ENCODE peak calls at places on chromosomes 6 and 20, in eight cellular contexts. H is HL-60, I is Panc1, Q is breast epithelium, X is transverse colon, F is H1, Z is GM12878, Y is sigmoid colon. E is an unnamed sample.

GRCh38 chr6:2558861-2559811 is 191.6 kb downstream of the MYLK4 start:
- DNase-seq in H (no peak), I (no peak), Q (no peak), X (no peak), F (no peak), Z (no peak), Y (no peak), E (no peak)

GRCh38 chr20:9838378-9839295 is at the start of gene PAK5:
- DNase-seq in H (no peak), I (no peak), Q (no peak), X (no peak), F (peak), Z (no peak), Y (no peak), E (no peak)

GRCh38 chr20:3631534-3631933 is 31.7 kb downstream of the GFRA4 start:
- DNase-seq in H (no peak), I (no peak), Q (no peak), X (no peak), F (no peak), Z (no peak), Y (no peak), E (no peak)

GRCh38 chr6:56517155-56517745 is 125.4 kb downstream of the DST start:
- DNase-seq in H (no peak), I (no peak), Q (no peak), X (no peak), F (no peak), Z (no peak), Y (no peak), E (no peak)

GRCh38 chr6:123519191-123519510 is 117.6 kb downstream of the TRDN start:
- DNase-seq in H (no peak), I (no peak), Q (no peak), X (no peak), F (no peak), Z (no peak), Y (peak), E (no peak)

GRCh38 chr6:30483677-30484279 is 5.5 kb upstream of the HLA-E start:
- DNase-seq in H (no peak), I (no peak), Q (no peak), X (no peak), F (no peak), Z (peak), Y (no peak), E (no peak)

GRCh38 chr6:112639436-112639835 is 292.3 kb downstream of the RFPL4B start:
- DNase-seq in H (no peak), I (no peak), Q (no peak), X (no peak), F (no peak), Z (no peak), Y (no peak), E (no peak)

GRCh38 chr6:170148709-170149470 is 142.0 kb downstream of the DLL1 start:
- DNase-seq in H (no peak), I (no peak), Q (peak), X (no peak), F (no peak), Z (no peak), Y (peak), E (no peak)

GRCh38 chr6:158754738-158755137 is 64.4 kb downstream of the EZR start:
- DNase-seq in H (no peak), I (no peak), Q (no peak), X (no peak), F (no peak), Z (no peak), Y (no peak), E (no peak)

GRCh38 chr20:33838035-33838864 is 27.1 kb downstream of the CHMP4B start:
- DNase-seq in H (no peak), I (no peak), Q (no peak), X (peak), F (no peak), Z (no peak), Y (no peak), E (no peak)

GRCh38 chr6:71419954-71420692 is 131.5 kb downstream of the OGFRL1 start:
- DNase-seq in H (no peak), I (no peak), Q (peak), X (peak), F (no peak), Z (no peak), Y (peak), E (no peak)

DNA sequence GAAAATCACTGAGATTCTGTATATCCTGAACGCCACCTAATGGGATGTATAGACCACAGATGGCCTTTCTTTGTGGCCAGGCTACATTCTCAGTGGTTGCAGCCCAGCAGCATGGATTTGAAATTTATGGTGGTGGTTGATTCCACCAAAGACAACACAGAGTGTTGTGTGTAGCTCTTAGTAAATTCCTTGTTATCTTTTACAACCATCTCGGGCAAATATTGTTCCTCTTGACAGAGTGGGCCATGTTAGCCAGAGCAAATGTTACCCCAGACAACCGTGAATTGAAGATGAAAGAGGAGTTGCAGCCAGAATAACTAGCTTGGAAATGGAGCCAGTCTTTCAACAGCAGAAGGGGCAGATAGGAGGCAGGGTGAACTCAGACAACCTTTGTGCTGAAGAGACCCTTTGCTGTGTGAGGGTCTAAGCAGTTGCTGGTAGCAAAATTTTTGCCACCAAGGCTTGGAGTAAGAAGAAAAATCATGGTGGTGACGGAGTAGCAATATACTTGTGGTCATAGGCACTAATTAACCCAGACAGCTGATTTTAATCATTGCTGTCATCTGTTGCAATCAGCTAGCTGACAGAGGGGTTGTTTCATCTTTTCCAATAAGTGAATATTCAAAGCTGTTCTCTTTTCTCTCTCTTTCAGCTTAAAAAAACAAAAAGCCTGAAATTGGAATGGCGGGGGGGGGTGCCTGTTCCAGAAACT is 39.7 kb downstream of the SLC24A3 start:
- DNase-seq in H (peak), I (no peak), Q (no peak), X (no peak), F (no peak), Z (no peak), Y (no peak), E (peak)
- TF ChIP-seq POLR2AphosphoS5 in H (no peak), I (no peak), Q (no peak), X (peak), F (no peak), Z (no peak), Y (peak), E (no peak)

GRCh38 chr6:166655713-166656265 is 28.7 kb upstream of the RPS6KA2 start:
- DNase-seq in H (no peak), I (no peak), Q (no peak), X (no peak), F (no peak), Z (no peak), Y (no peak), E (no peak)

GRCh38 chr6:166653639-166653941 is 26.5 kb upstream of the RPS6KA2 start:
- DNase-seq in H (no peak), I (no peak), Q (no peak), X (no peak), F (no peak), Z (no peak), Y (no peak), E (no peak)

GRCh38 chr6:166654573-166654972 is 27.5 kb upstream of the RPS6KA2 start:
- DNase-seq in H (no peak), I (no peak), Q (no peak), X (no peak), F (no peak), Z (no peak), Y (no peak), E (no peak)

GRCh38 chr6:166656269-166657206 is 29.5 kb upstream of the RPS6KA2 start:
- DNase-seq in H (no peak), I (no peak), Q (no peak), X (no peak), F (no peak), Z (no peak), Y (no peak), E (no peak)

GRCh38 chr6:166655251-166655650 is 28.2 kb upstream of the RPS6KA2 start:
- DNase-seq in H (no peak), I (no peak), Q (peak), X (no peak), F (no peak), Z (no peak), Y (no peak), E (no peak)
- TF ChIP-seq POLR2AphosphoS5 in H (no peak), I (no peak), Q (no peak), X (no peak), F (no peak), Z (no peak), Y (no peak), E (no peak)

GRCh38 chr20:19756756-19757486 is 1.1 kb upstream of the RIN2 start:
- DNase-seq in H (no peak), I (no peak), Q (no peak), X (no peak), F (no peak), Z (no peak), Y (peak), E (peak)

GRCh38 chr20:19757973-19758887 is at the start of gene RIN2:
- DNase-seq in H (no peak), I (peak), Q (peak), X (peak), F (peak), Z (no peak), Y (peak), E (no peak)

GRCh38 chr20:19758888-19759331 is 852 bp downstream of the RIN2 start:
- DNase-seq in H (no peak), I (no peak), Q (peak), X (peak), F (no peak), Z (no peak), Y (peak), E (no peak)

GRCh38 chr20:19760371-19760721 is 2.3 kb downstream of the RIN2 start:
- DNase-seq in H (no peak), I (no peak), Q (no peak), X (no peak), F (no peak), Z (no peak), Y (no peak), E (no peak)

GRCh38 chr20:19757487-19757972 is 528 bp upstream of the RIN2 start:
- DNase-seq in H (no peak), I (no peak), Q (peak), X (peak), F (no peak), Z (no peak), Y (peak), E (no peak)
- TF ChIP-seq POLR2AphosphoS5 in H (no peak), I (no peak), Q (no peak), X (peak), F (no peak), Z (no peak), Y (peak), E (peak)

GRCh38 chr6:33590531-33591198 is 10.6 kb upstream of the BAK1 start:
- DNase-seq in H (no peak), I (no peak), Q (no peak), X (peak), F (no peak), Z (no peak), Y (no peak), E (no peak)

GRCh38 chr6:33588894-33589293 is 8.8 kb upstream of the BAK1 start:
- DNase-seq in H (no peak), I (no peak), Q (no peak), X (no peak), F (no peak), Z (no peak), Y (no peak), E (peak)

GRCh38 chr6:33589366-33589722 is 9.3 kb upstream of the BAK1 start:
- DNase-seq in H (no peak), I (no peak), Q (no peak), X (peak), F (no peak), Z (no peak), Y (no peak), E (no peak)

GRCh38 chr6:33591633-33592032 is 11.6 kb upstream of the BAK1 start:
- DNase-seq in H (no peak), I (no peak), Q (no peak), X (no peak), F (no peak), Z (no peak), Y (no peak), E (no peak)

GRCh38 chr6:33589723-33590530 is 9.9 kb upstream of the BAK1 start:
- DNase-seq in H (no peak), I (peak), Q (no peak), X (peak), F (no peak), Z (peak), Y (peak), E (no peak)
- TF ChIP-seq POLR2AphosphoS5 in H (no peak), I (no peak), Q (no peak), X (peak), F (no peak), Z (no peak), Y (peak), E (peak)

DNA sequence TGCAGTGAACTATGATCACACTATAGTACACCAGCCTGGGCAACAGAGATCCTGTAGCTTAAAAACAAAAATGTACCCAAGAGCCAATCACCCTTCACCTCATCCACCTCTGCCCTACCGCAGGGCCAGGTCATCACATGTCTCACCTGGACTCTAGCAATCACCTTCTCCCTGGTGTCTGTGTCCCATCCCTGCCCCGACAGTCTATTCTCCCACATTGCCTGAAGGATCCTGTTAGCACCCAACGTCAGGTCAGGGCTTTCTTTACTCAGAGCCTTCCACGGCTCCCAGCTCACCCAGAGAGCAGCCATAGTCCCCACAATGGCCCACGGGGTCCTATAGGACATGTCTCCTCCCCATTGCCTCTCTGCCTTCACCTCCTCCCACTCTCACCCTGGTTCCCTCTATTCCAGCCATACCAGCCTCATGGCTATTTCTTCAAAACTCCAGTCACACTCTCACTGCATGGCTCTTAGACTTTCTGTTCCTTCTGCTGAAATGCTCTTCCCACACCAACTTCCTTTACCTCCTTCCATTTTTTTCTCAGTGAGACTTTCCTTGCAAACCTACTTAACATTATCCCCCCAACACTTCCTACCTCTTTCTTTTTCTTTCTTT is 22.5 kb upstream of the ARFGEF2 start:
- DNase-seq in H (no peak), I (no peak), Q (no peak), X (no peak), F (no peak), Z (no peak), Y (no peak), E (no peak)
- TF ChIP-seq POLR2AphosphoS5 in H (no peak), I (no peak), Q (no peak), X (no peak), F (no peak), Z (no peak), Y (no peak), E (no peak)

GRCh38 chr6:26020983-26021349 is 58.4 kb downstream of the TRIM38 start:
- DNase-seq in H (no peak), I (no peak), Q (peak), X (peak), F (no peak), Z (no peak), Y (peak), E (peak)

GRCh38 chr6:26019261-26019845 is 56.8 kb downstream of the TRIM38 start:
- DNase-seq in H (no peak), I (no peak), Q (no peak), X (no peak), F (no peak), Z (no peak), Y (no peak), E (no peak)

GRCh38 chr6:26020291-26020982 is 57.8 kb downstream of the TRIM38 start:
- DNase-seq in H (peak), I (no peak), Q (peak), X (peak), F (no peak), Z (peak), Y (peak), E (no peak)

GRCh38 chr6:26016326-26017275 is 54.0 kb downstream of the TRIM38 start:
- DNase-seq in H (no peak), I (no peak), Q (no peak), X (no peak), F (no peak), Z (no peak), Y (no peak), E (no peak)

DNA sequence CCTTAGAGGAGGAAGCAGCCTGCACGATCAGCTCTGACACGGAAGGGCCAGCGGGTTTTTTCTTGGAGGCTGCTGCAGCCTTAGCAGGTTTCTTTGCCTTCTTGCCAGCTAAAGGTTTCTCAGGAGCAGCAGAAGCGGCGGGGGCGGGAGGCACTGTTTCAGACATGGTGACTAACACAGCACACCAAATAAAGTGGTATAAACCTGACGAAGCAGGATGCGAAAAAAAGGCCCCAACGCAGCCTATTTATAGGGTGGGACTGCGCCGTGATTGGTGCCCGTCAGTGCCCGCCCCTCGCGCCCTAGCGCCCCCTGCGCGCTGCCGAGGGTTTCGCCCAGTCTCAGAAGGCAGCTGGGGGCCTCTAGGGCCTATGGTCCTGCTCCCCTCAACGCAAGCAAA is 55.0 kb downstream of the TRIM38 start:
- DNase-seq in H (no peak), I (no peak), Q (peak), X (peak), F (no peak), Z (no peak), Y (peak), E (no peak)
- TF ChIP-seq POLR2AphosphoS5 in H (no peak), I (no peak), Q (peak), X (peak), F (peak), Z (no peak), Y (peak), E (peak)

GRCh38 chr20:48703511-48704219 is 124.1 kb downstream of the PREX1 start:
- DNase-seq in H (no peak), I (no peak), Q (no peak), X (no peak), F (no peak), Z (no peak), Y (peak), E (no peak)
- TF ChIP-seq POLR2AphosphoS5 in H (no peak), I (no peak), Q (no peak), X (no peak), F (no peak), Z (no peak), Y (no peak), E (peak)

GRCh38 chr6:142195862-142196536 is 48.9 kb downstream of the VTA1 start:
- DNase-seq in H (no peak), I (no peak), Q (no peak), X (no peak), F (no peak), Z (no peak), Y (no peak), E (no peak)
- TF ChIP-seq POLR2AphosphoS5 in H (no peak), I (no peak), Q (no peak), X (no peak), F (no peak), Z (no peak), Y (no peak), E (no peak)